ENCODE peak calls at places on chromosomes 11 and 22, in four cellular contexts. D is CMK; W is stimulated activated CD4-positive, alpha-beta T cell treated with anti-CD3 and anti-CD28 coated beads, Interleukin-12 subunit alpha, Interleukin-12 subunit beta, amount 100 ng/mL, for 4 hours; H is AG10803. M is an unnamed sample.

GRCh38 chr22:20095521-20095920 is 15.5 kb downstream of the DGCR8 start:
- DNase-seq in W (peak), H (no peak), D (no peak), M (no peak)

GRCh38 chr11:17250561-17251350 is 25.8 kb upstream of the NUCB2 start:
- DNase-seq in W (no peak), D (no peak), H (peak), M (no peak)

GRCh38 chr22:24128631-24129601 is 52.4 kb upstream of the SUSD2 start:
- DNase-seq in D (no peak), H (no peak), W (no peak), M (peak)

GRCh38 chr11:82465481-82465880 is 268.2 kb downstream of the FAM181B start:
- DNase-seq in D (no peak), W (no peak), H (no peak), M (no peak)

GRCh38 chr11:72072348-72072747 is 8.0 kb downstream of the NUMA1 start:
- DNase-seq in H (peak), D (no peak), W (no peak), M (no peak)

GRCh38 chr22:41831828-41832552 is 915 bp upstream of the SREBF2 start:
- DNase-seq in D (no peak), W (no peak), H (no peak), M (no peak)

GRCh38 chr11:78256962-78257361 is 68.2 kb downstream of the USP35 start:
- DNase-seq in W (no peak), H (peak), D (peak), M (peak)

GRCh38 chr22:31081963-31082605 is 966 bp downstream of the SMTN start:
- DNase-seq in D (no peak), W (no peak), H (peak), M (no peak)

GRCh38 chr11:73230931-73231330 is 12.8 kb downstream of the P2RY2 start:
- DNase-seq in D (no peak), W (no peak), H (no peak), M (no peak)

GRCh38 chr22:40512426-40513136 is 123.9 kb downstream of the MRTFA start:
- DNase-seq in W (no peak), D (no peak), H (peak), M (no peak)

GRCh38 chr22:50371101-50371648 is 28.0 kb downstream of the PPP6R2 start:
- DNase-seq in D (no peak), W (no peak), H (no peak), M (no peak)

GRCh38 chr11:107999759-108000455 is 8.8 kb upstream of the CUL5 start:
- DNase-seq in H (peak), W (peak), D (no peak), M (peak)

GRCh38 chr11:123306531-123306930 is 111.5 kb upstream of the CLMP start:
- DNase-seq in H (no peak), D (no peak), W (no peak), M (no peak)

GRCh38 chr11:1230456-1231395 is 7.9 kb downstream of the MUC5B start:
- DNase-seq in W (no peak), H (no peak), D (no peak), M (no peak)

GRCh38 chr11:66617148-66617814 is 851 bp downstream of the RBM14 start:
- DNase-seq in D (no peak), H (peak), W (no peak), M (peak)

GRCh38 chr11:80320765-80321164 is 879.9 kb upstream of the TENM4 start:
- DNase-seq in D (no peak), W (no peak), H (no peak), M (no peak)

GRCh38 chr11:76918941-76919386 is 58.2 kb downstream of the ACER3 start:
- DNase-seq in W (no peak), D (no peak), H (peak), M (peak)

GRCh38 chr11:2265396-2265795 is 5.0 kb downstream of the ASCL2 start:
- DNase-seq in H (no peak), D (no peak), W (no peak), M (peak)

GRCh38 chr11:133506023-133506422 is 26.3 kb downstream of the OPCML start:
- DNase-seq in H (no peak), W (no peak), D (no peak), M (no peak)

GRCh38 chr11:28366549-28367341 is 258.6 kb downstream of the METTL15 start:
- DNase-seq in H (peak), D (no peak), W (no peak), M (no peak)

GRCh38 chr22:38214248-38215056 is 12.7 kb downstream of the MAFF start:
- DNase-seq in W (peak), H (peak), D (no peak), M (peak)

GRCh38 chr11:637593-638507 is 781 bp downstream of the DRD4 start:
- DNase-seq in D (no peak), W (no peak), H (no peak), M (no peak)

GRCh38 chr11:61021661-61022212 is 50.3 kb downstream of the CD6 start:
- DNase-seq in H (no peak), D (no peak), W (peak), M (no peak)

GRCh38 chr11:64090811-64091516 is 55.2 kb downstream of the FLRT1 start:
- DNase-seq in H (peak), W (no peak), D (no peak), M (no peak)

GRCh38 chr11:35639591-35640179 is 21.4 kb downstream of the FJX1 start:
- DNase-seq in W (no peak), H (no peak), D (no peak), M (no peak)

GRCh38 chr11:93844568-93844967 is 5.8 kb downstream of the VSTM5 start:
- DNase-seq in H (no peak), D (no peak), W (no peak), M (no peak)

GRCh38 chr11:134226806-134227325 is 2.4 kb downstream of the VPS26B start:
- DNase-seq in H (peak), D (no peak), W (no peak), M (no peak)

GRCh38 chr11:65698205-65698604 is 13.8 kb upstream of the KAT5 start:
- DNase-seq in H (no peak), D (no peak), W (no peak), M (no peak)

GRCh38 chr11:5973530-5973929 is 5.2 kb upstream of the OR56A5 start:
- DNase-seq in W (no peak), H (no peak), D (no peak), M (no peak)

GRCh38 chr22:22866381-22867111 is 21.1 kb upstream of the IGLL5 start:
- DNase-seq in W (no peak), D (no peak), H (no peak), M (no peak)

GRCh38 chr11:129323896-129324522 is 51.6 kb upstream of the BARX2 start:
- DNase-seq in W (no peak), H (peak), D (no peak), M (peak)

M was measured in Kasumi-1.